ENCODE peak calls at places on chromosome 16, in seven cellular contexts. I, M, V, K, E, N and X are unnamed samples. For H3K4me1, the result is how much of the 10 kb centered on the place peaks cover.

GRCh38 chr16:48596326-48596725 is 13.7 kb downstream of the N4BP1 start:
- DNase-seq in E (peak), M (no peak), I (no peak), N (no peak), V (no peak), K (no peak), X (no peak)

GRCh38 chr16:35631261-35631945 is 2172.0 kb downstream of the TP53TG3F start:
- DNase-seq in V (no peak), K (no peak), I (no peak), M (no peak), E (no peak), N (no peak), X (no peak)

GRCh38 chr16:75433732-75434413 is 570 bp upstream of the CFDP1 start:
- DNase-seq in N (peak), I (peak), E (peak), K (peak), M (no peak), V (peak), X (peak)

GRCh38 chr16:1906052-1906845 is 12.0 kb downstream of the HS3ST6 start:
- DNase-seq in K (no peak), N (no peak), I (no peak), E (no peak), V (no peak), M (no peak), X (no peak)

GRCh38 chr16:57472665-57473060 is 10.2 kb downstream of the POLR2C start:
- DNase-seq in M (no peak), V (no peak), I (peak), E (no peak), K (no peak), N (no peak), X (no peak)

GRCh38 chr16:79639576-79640311 is 39.2 kb upstream of the MAF start:
- DNase-seq in I (no peak), M (no peak), K (no peak), N (peak), V (no peak), E (no peak), X (no peak)

GRCh38 chr16:86579268-86580062 is 1.1 kb downstream of the FOXL1 start:
- DNase-seq in N (no peak), V (no peak), M (no peak), E (peak), I (peak), K (no peak), X (no peak)

GRCh38 chr16:29011112-29011511 is 26.3 kb downstream of the LAT start:
- DNase-seq in K (no peak), V (no peak), I (peak), E (no peak), N (no peak), M (no peak), X (no peak)

GRCh38 chr16:17451835-17452234 is 18.9 kb downstream of the XYLT1 start:
- DNase-seq in E (no peak), N (no peak), I (no peak), M (no peak), K (no peak), V (no peak), X (no peak)

GRCh38 chr16:66923247-66923851 is 2.0 kb downstream of the RRAD start:
- DNase-seq in I (no peak), N (no peak), K (no peak), E (peak), V (peak), M (no peak), X (peak)

GRCh38 chr16:75070055-75070841 is 46.3 kb downstream of the LDHD start:
- DNase-seq in N (peak), I (no peak), V (no peak), M (no peak), K (no peak), E (no peak), X (peak)

GRCh38 chr16:69386596-69386995 is 789 bp upstream of the TERF2 start:
- DNase-seq in V (peak), E (peak), M (no peak), I (peak), K (no peak), N (no peak), X (no peak)

GRCh38 chr16:13984794-13985193 is 64.8 kb downstream of the ERCC4 start:
- DNase-seq in N (no peak), E (no peak), M (no peak), V (no peak), I (no peak), K (peak), X (no peak)

GRCh38 chr16:64751906-64752305 is 370.0 kb downstream of the CDH11 start:
- DNase-seq in V (peak), M (no peak), I (no peak), N (no peak), E (peak), K (no peak), X (no peak)

GRCh38 chr16:14370736-14371234 is 259.3 kb downstream of the PARN start:
- DNase-seq in M (no peak), I (no peak), N (no peak), V (no peak), K (no peak), E (no peak), X (no peak)

GRCh38 chr16:54316095-54316494 is 29.5 kb upstream of the IRX3 start:
- DNase-seq in V (no peak), M (no peak), K (no peak), N (no peak), E (no peak), I (no peak), X (no peak)

GRCh38 chr16:69851491-69852240 is 89.5 kb downstream of the WWP2 start:
- DNase-seq in V (peak), N (no peak), M (no peak), K (no peak), I (no peak), E (peak), X (no peak)

GRCh38 chr16:27461483-27462171 is 59.7 kb downstream of the IL21R start:
- DNase-seq in K (no peak), N (no peak), M (no peak), I (no peak), E (no peak), V (peak), X (no peak)

GRCh38 chr16:10126686-10127085 is 55.5 kb downstream of the GRIN2A start:
- DNase-seq in K (no peak), N (no peak), M (no peak), I (no peak), E (no peak), V (peak), X (no peak)

GRCh38 chr16:89268987-89269735 is 51.7 kb downstream of the ZNF778 start:
- DNase-seq in N (no peak), V (peak), E (peak), I (no peak), K (no peak), M (no peak), X (no peak)

GRCh38 chr16:55510185-55510805 is 1.4 kb downstream of the LPCAT2 start:
- DNase-seq in K (no peak), E (no peak), N (no peak), M (no peak), I (no peak), V (no peak), X (no peak)
- H3K4me3 ChIP-seq in K (peak), E (no peak), N (no peak), M (no peak), I (peak), V (peak), X (peak)

DNA sequence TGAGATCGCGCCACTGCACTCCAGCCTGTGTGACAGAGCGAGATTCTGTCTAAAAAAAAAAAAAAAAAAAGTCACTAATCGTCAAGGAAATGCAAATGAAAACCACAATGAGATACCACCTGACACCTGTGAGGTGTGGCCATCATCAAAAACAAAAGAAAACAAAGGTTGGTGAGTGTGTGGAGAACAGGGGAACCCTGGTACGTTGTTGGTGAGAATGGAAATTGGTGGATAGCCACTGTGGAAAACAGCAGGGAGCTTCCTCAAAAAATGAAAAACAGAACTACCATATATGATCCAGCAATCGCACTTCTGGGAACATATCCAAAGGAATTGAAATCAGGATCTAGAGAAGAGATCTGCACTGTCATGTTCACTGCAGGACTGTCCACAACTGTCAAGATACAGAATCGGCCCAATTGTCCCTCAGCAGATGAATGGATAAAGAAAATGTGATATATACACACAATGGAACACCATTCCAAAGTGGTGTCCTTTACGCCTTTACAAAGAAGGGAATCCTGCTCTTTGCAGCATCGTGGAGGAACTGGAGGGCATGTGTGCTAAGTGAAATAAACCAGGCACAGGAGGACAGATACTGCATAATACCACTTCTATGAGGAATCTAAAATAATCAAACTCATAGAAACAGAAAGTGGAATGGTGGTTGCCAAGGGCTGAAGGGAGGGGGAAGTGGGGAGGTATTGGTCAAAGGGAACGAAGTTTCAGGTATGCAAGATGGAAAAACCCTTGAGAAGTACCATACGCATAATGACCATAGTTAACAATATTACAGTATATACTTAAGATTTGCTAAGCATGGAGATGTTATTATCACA is 63.5 kb upstream of the PLCG2 start:
- DNase-seq in E (no peak), N (no peak), M (peak), I (no peak), V (no peak), K (no peak), X (no peak)
- H3K4me1 ChIP-seq in E (under half), N (under half), M (under half), I (under half), V (under half), K (under half), X (under half)

GRCh38 chr16:77571463-77571862 is 136.6 kb upstream of the ADAMTS18 start:
- DNase-seq in E (no peak), V (no peak), N (no peak), I (no peak), K (no peak), M (no peak), X (no peak)
- H3K4me3 ChIP-seq in E (no peak), V (no peak), N (no peak), I (no peak), K (no peak), M (no peak), X (no peak)

DNA sequence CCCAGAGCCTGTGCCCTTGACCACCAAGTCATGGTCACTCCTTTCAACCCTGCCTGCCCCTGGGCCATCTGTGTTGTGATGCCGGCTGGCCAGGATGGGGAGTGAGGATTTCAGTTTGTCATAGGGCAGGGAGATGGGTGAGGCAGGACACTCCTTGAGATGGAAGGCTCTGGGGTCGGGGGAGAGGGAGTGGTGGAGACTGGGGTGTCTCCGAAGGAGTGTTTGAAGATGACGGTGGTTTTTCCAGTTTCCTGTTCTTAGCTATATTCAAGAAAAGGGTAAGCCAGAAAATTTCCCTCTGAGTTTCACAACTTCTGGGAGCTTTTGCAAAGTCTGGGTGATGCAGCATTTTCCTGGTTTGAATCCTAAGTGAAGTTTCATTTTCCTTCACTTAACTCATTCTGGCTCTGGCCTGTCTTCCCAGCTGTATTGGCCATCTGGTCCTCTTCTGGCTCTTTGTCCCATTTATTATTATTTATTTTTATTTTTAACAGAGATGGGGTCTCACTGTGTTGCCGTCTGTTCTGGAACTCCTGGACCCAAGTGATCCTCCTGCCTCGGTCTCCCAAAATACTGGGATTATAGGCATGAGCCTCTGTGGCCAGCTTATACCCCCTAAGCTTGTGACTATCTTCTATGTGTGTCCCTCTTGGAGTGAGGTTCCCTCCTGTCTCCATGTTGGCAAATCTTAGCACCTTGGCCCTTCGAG is 27.7 kb downstream of the ABCC1 start:
- DNase-seq in I (no peak), V (peak), K (peak), E (peak), M (no peak), N (no peak), X (no peak)
- H3K4me1 ChIP-seq in I (under half), V (under half), K (under half), E (under half), M (under half), N (under half), X (half or more)